ENCODE peak calls at places on chromosomes 6 and 20, in six cellular contexts. X is cardiac muscle cell, F is colonic mucosa, K is neural progenitor cell, N is mesendoderm, J is fibroblast of lung. V is an unnamed sample. For H3K4me1, the result is how much of the 10 kb centered on the place peaks cover.

GRCh38 chr20:54382419-54382818 is 93.0 kb upstream of the DOK5 start:
- DNase-seq in F (no peak), N (no peak), J (no peak), X (peak), K (no peak), V (no peak)

GRCh38 chr6:32462609-32463008 is 22.9 kb downstream of the HLA-DRA start:
- DNase-seq in X (peak), N (no peak), J (no peak), K (peak), F (no peak), V (no peak)

GRCh38 chr20:14997791-14998190 is 660.4 kb upstream of the FLRT3 start:
- DNase-seq in X (no peak), J (peak), F (no peak), K (no peak), N (peak), V (no peak)

GRCh38 chr20:43751167-43752050 is 24.6 kb upstream of the GTSF1L start:
- DNase-seq in J (peak), K (no peak), N (no peak), X (no peak), F (no peak), V (no peak)

GRCh38 chr6:22320750-22321149 is 23.9 kb upstream of the PRL start:
- DNase-seq in K (no peak), J (peak), F (no peak), N (peak), X (no peak), V (no peak)

GRCh38 chr6:146670161-146670560 is 71.4 kb downstream of the ADGB start:
- DNase-seq in X (no peak), K (no peak), F (no peak), N (no peak), J (peak), V (no peak)

GRCh38 chr6:137724018-137724403 is 143.0 kb upstream of the TNFAIP3 start:
- DNase-seq in X (no peak), N (no peak), K (no peak), F (no peak), J (peak), V (no peak)

GRCh38 chr6:112279044-112279916 is 24.9 kb upstream of the LAMA4 start:
- DNase-seq in J (peak), F (no peak), N (no peak), K (no peak), X (no peak), V (no peak)

DNA sequence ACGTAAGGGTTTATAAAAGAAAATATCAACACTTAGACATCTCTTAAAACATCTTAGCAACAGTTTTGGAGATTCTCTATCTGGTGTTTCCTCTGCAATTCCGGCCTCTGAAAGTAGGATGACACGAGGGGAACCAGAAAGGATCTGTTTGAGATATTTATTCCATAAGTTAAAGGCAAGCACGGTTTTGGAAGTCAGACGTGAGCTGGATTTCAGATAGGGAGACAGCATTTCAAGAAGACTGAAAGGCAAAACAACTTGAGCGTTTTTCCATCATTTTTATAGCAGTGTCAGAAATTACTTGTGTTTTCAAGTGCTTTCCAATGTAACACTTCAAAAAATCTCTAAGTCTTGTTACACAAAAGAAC is 52.9 kb upstream of the BTN3A2 start:
- DNase-seq in N (no peak), J (no peak), F (no peak), K (no peak), X (no peak), V (no peak)
- H3K27ac ChIP-seq in N (no peak), J (peak), F (peak), K (no peak), X (peak), V (peak)

GRCh38 chr6:114153448-114153847 is 182.5 kb upstream of the HDAC2 start:
- DNase-seq in J (no peak), K (no peak), F (no peak), X (no peak), N (no peak), V (no peak)

GRCh38 chr6:114154812-114155211 is 183.9 kb upstream of the HDAC2 start:
- DNase-seq in J (no peak), X (no peak), N (no peak), K (no peak), F (no peak), V (no peak)

GRCh38 chr6:114151070-114151685 is 180.2 kb upstream of the HDAC2 start:
- DNase-seq in X (no peak), K (no peak), N (no peak), J (no peak), F (no peak), V (no peak)
- H3K4me3 ChIP-seq in X (no peak), K (no peak), N (no peak), J (no peak), F (no peak), V (no peak)

GRCh38 chr20:1947535-1947846 is 46.4 kb downstream of the PDYN start:
- DNase-seq in N (no peak), K (no peak), X (no peak), J (no peak), F (no peak), V (no peak)
- H3K4me1 ChIP-seq in N (under half), K (half or more), X (half or more), J (under half), F (under half), V (under half)

GRCh38 chr6:39820553-39820952 is 28.4 kb downstream of the DAAM2 start:
- DNase-seq in X (no peak), K (no peak), N (no peak), F (no peak), J (no peak), V (no peak)
- H3K27ac ChIP-seq in X (no peak), K (no peak), N (no peak), F (peak), J (no peak), V (peak)

GRCh38 chr6:16713597-16713996 is 47.7 kb downstream of the ATXN1 start:
- DNase-seq in F (no peak), J (no peak), N (no peak), K (no peak), X (no peak), V (no peak)

GRCh38 chr6:16712931-16713484 is 48.3 kb downstream of the ATXN1 start:
- DNase-seq in X (no peak), F (no peak), K (no peak), J (peak), N (peak), V (peak)

GRCh38 chr6:16716450-16716858 is 44.8 kb downstream of the ATXN1 start:
- DNase-seq in N (no peak), J (no peak), X (no peak), F (no peak), K (no peak), V (no peak)

GRCh38 chr6:16711551-16712249 is 49.6 kb downstream of the ATXN1 start:
- DNase-seq in F (no peak), X (no peak), N (no peak), J (no peak), K (no peak), V (no peak)

DNA sequence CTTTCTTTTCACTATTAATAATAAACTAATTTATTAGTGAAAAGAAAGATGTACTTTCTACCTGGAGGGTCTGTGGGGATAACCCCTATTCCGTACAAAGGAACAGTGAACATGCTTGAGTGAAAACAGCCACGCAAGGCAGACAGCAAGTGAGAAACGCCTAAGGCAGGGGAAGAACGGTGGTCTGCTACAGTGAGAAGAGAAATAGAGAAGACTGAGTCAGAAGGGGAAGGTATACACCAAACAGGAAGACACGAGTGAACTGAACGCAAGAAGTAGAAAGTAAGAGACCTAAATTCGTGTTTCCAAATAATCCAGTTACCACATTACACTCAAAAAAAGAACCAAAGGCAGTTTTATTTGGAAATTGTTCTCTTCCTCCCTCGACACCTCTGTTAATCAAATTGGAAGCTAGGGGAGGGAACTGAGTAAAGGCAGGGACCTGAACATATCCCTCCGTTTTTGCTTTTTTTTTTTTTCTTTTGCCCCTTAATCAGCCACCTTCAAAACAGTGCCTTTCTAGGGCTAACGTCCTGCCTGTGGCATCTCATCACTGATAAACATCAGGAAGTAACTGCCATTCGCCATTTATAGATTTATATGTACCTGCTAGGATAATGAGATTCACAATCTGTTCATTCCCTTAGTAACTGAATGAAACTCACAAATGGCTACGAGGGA is 48.9 kb downstream of the ATXN1 start:
- DNase-seq in F (no peak), J (no peak), N (no peak), K (no peak), X (no peak), V (no peak)
- H3K4me3 ChIP-seq in F (no peak), J (no peak), N (no peak), K (no peak), X (no peak), V (peak)